ENCODE peak calls at places on chromosomes 12 and 14, in six cellular contexts. H is HS-5; C is NCI-H1092; G is stimulated activated naive CD8-positive, alpha-beta T cell treated with anti-CD3 and anti-CD28 coated beads, Interleukin-15, amount 100 ng/mL, for 72 hours; K is mucosa of descending colon; B is stimulated activated CD4-positive, alpha-beta T cell treated with anti-CD3 and anti-CD28 coated beads, Interleukin-4, amount 100 ng/mL, for 24 hours. N is an unnamed sample.

GRCh38 chr14:33017016-33017415 is 78.3 kb downstream of the NPAS3 start:
- DNase-seq in H (no peak), C (no peak), G (no peak), K (no peak), B (no peak), N (no peak)

GRCh38 chr14:78164226-78164853 is 5.8 kb upstream of the NRXN3 start:
- DNase-seq in H (no peak), C (peak; percentile 49), G (peak; percentile 9), K (no peak), B (no peak), N (peak; percentile 31)

GRCh38 chr14:67940894-67941455 is 121.4 kb downstream of the RAD51B start:
- DNase-seq in H (peak; percentile 24), C (no peak), G (no peak), K (no peak), B (no peak), N (peak; percentile 87)

GRCh38 chr14:74630881-74631690 is 19.0 kb upstream of the LTBP2 start:
- DNase-seq in H (no peak), C (no peak), G (no peak), K (no peak), B (no peak), N (no peak)

GRCh38 chr12:6768385-6769002 is 2.3 kb downstream of the PTMS start:
- DNase-seq in H (no peak), C (no peak), G (no peak), K (no peak), B (no peak), N (no peak)

GRCh38 chr14:76990084-76990483 is 38.4 kb downstream of the IRF2BPL start:
- DNase-seq in H (no peak), C (no peak), G (no peak), K (no peak), B (no peak), N (no peak)

GRCh38 chr14:63543826-63544320 is 696 bp upstream of the PPP2R5E start:
- DNase-seq in H (no peak), C (peak; percentile 18), G (no peak), K (no peak), B (no peak), N (no peak)

GRCh38 chr12:70754330-70754741 is 117.1 kb upstream of the PTPRB start:
- DNase-seq in H (no peak), C (no peak), G (no peak), K (no peak), B (no peak), N (peak; percentile 5)

GRCh38 chr12:48817957-48818830 is at the start of gene CACNB3:
- DNase-seq in H (no peak), C (peak; percentile 38), G (peak; percentile 68), K (peak; percentile 90), B (peak; percentile 78), N (peak; percentile 81)